ENCODE peak calls at places on chromosome 14, in eight cellular contexts. F, J, X, P, V, B, M and S are unnamed samples.

GRCh38 chr14:22888662-22889061 is 5.6 kb downstream of the REM2 start:
- DNase-seq in B (no peak), X (peak; percentile 29), V (no peak), P (no peak), J (no peak), M (no peak), F (no peak), S (no peak)

GRCh38 chr14:60288279-60288678 is 39.3 kb downstream of the PPM1A start:
- DNase-seq in B (no peak), F (no peak), M (no peak), P (no peak), V (no peak), X (no peak), J (no peak), S (no peak)

GRCh38 chr14:104141621-104142091 is 3.3 kb downstream of the KIF26A start:
- DNase-seq in J (peak; percentile 34), P (no peak), X (peak; percentile 12), B (no peak), F (no peak), M (no peak), V (no peak), S (no peak)

GRCh38 chr14:61588419-61588901 is 106.9 kb upstream of the HIF1A start:
- DNase-seq in V (peak; percentile 80), P (no peak), F (no peak), J (no peak), M (peak; percentile 47), X (no peak), B (no peak), S (peak; percentile 94)

GRCh38 chr14:73943083-73943482 is 6.8 kb downstream of the FAM161B start:
- DNase-seq in F (no peak), B (no peak), P (no peak), V (peak; percentile 71), X (no peak), J (no peak), M (no peak), S (peak; percentile 75)

GRCh38 chr14:33799705-33800269 is 151.1 kb downstream of the EGLN3 start:
- DNase-seq in B (no peak), V (no peak), F (no peak), J (no peak), X (no peak), M (no peak), P (no peak), S (no peak)

GRCh38 chr14:72921396-72921795 is 4.9 kb upstream of the DCAF4 start:
- DNase-seq in J (no peak), F (no peak), P (no peak), M (no peak), X (no peak), B (no peak), V (peak; percentile 35), S (no peak)

GRCh38 chr14:95260537-95261440 is 58.9 kb downstream of the CLMN start:
- DNase-seq in P (no peak), M (no peak), B (no peak), V (peak; percentile 39), J (no peak), X (no peak), F (peak; percentile 40), S (peak; percentile 58)

GRCh38 chr14:75128596-75128990 is 1.7 kb upstream of the NEK9 start:
- DNase-seq in X (no peak), J (no peak), B (no peak), M (no peak), P (no peak), F (no peak), V (no peak), S (no peak)

GRCh38 chr14:93713726-93714405 is 74.4 kb downstream of the PRIMA1 start:
- DNase-seq in V (no peak), M (no peak), F (no peak), P (peak; percentile 46), J (no peak), X (no peak), B (no peak), S (no peak)

GRCh38 chr14:61269321-61270083 is 11.6 kb downstream of the TMEM30B start:
- DNase-seq in P (peak; percentile 87), X (peak; percentile 37), M (peak; percentile 89), V (peak; percentile 72), F (peak; percentile 78), B (no peak), J (peak; percentile 72), S (peak; percentile 90)

GRCh38 chr14:28867571-28867970 is 101.0 kb downstream of the FOXG1 start:
- DNase-seq in P (no peak), B (no peak), M (no peak), F (no peak), V (no peak), J (no peak), X (no peak), S (no peak)

GRCh38 chr14:95544588-95544987 is 9.7 kb downstream of the GLRX5 start:
- DNase-seq in P (no peak), M (no peak), X (no peak), J (no peak), B (no peak), V (no peak), F (no peak), S (no peak)

GRCh38 chr14:32047791-32048190 is 29.3 kb upstream of the ARHGAP5 start:
- DNase-seq in V (no peak), P (no peak), F (no peak), M (no peak), J (no peak), X (no peak), B (no peak), S (no peak)

GRCh38 chr14:105355049-105355575 is 40.6 kb downstream of the PACS2 start:
- DNase-seq in B (no peak), M (no peak), P (no peak), J (no peak), V (no peak), F (no peak), X (no peak), S (no peak)

DNA sequence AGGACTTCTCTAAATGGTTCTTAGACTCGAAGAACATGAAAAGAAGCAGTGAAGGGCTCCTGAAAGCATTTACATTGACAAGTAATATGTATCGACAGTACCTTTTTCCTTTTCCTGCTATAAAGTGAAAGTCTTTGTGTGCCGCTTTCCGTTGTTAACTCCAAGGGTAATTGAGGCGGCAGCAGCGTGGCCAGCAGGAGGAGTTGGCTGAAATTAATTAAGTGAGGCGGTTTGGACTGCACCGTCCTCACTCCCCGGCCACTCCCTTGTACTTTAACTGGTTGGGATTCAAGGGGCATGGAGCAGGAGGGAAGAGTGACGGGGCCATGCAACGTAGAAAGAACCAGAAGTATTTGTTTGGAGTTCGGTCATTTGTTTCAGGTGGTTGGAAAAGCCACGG is 34.3 kb upstream of the OTX2 start:
- DNase-seq in B (no peak), F (no peak), X (no peak), P (no peak), M (no peak), V (no peak), J (no peak), S (no peak)
- TF ChIP-seq CTCF in B (no peak), F (no peak), X (no peak), P (no peak), M (no peak), V (no peak), J (no peak), S (no peak)

GRCh38 chr14:92589213-92589852 is 75.8 kb downstream of the RIN3 start:
- DNase-seq in M (no peak), J (no peak), B (no peak), F (peak; percentile 49), P (no peak), V (peak; percentile 52), X (no peak), S (peak; percentile 58)
- TF ChIP-seq CTCF in M (no peak), J (no peak), B (peak; percentile 21), F (peak; percentile 61), P (no peak), V (peak; percentile 41), X (no peak), S (peak; percentile 43)

GRCh38 chr14:36857136-36857535 is 195.5 kb downstream of the PAX9 start:
- DNase-seq in P (no peak), V (no peak), F (no peak), B (no peak), J (no peak), X (no peak), M (no peak), S (no peak)

GRCh38 chr14:36856095-36856878 is 194.6 kb downstream of the PAX9 start:
- DNase-seq in V (no peak), M (no peak), P (no peak), X (no peak), B (no peak), J (no peak), F (no peak), S (peak; percentile 31)

GRCh38 chr14:36863271-36863670 is 201.6 kb downstream of the PAX9 start:
- DNase-seq in V (no peak), J (no peak), B (no peak), M (no peak), X (no peak), F (no peak), P (no peak), S (no peak)

GRCh38 chr14:36857842-36858445 is 196.3 kb downstream of the PAX9 start:
- DNase-seq in P (no peak), M (no peak), B (no peak), J (no peak), X (no peak), V (no peak), F (no peak), S (no peak)

GRCh38 chr14:36859119-36859518 is 197.5 kb downstream of the PAX9 start:
- DNase-seq in F (no peak), M (no peak), X (no peak), B (no peak), P (no peak), V (no peak), J (no peak), S (no peak)
- TF ChIP-seq CTCF in F (no peak), M (no peak), X (no peak), B (no peak), P (no peak), V (no peak), J (no peak), S (no peak)

GRCh38 chr14:41925409-41925808 is 318.7 kb downstream of the LRFN5 start:
- DNase-seq in J (no peak), V (peak; percentile 1), B (no peak), F (no peak), P (no peak), M (no peak), X (no peak), S (peak; percentile 43)
- TF ChIP-seq CTCF in J (no peak), V (peak; percentile 32), B (no peak), F (no peak), P (no peak), M (no peak), X (no peak), S (peak; percentile 35)

GRCh38 chr14:101970830-101971400 is 6.5 kb downstream of the DYNC1H1 start:
- DNase-seq in X (no peak), J (no peak), P (no peak), F (no peak), B (no peak), V (no peak), M (no peak), S (no peak)
- TF ChIP-seq CTCF in X (no peak), J (no peak), P (no peak), F (no peak), B (no peak), V (no peak), M (no peak), S (no peak)